ENCODE peak calls at places on chromosomes 5 and 9, in four cellular contexts. M is K562, Z is SK-N-SH, T is H1. B is an unnamed sample.

GRCh38 chr5:178350361-178351220 is 118.0 kb upstream of the PHYKPL start:
- DNase-seq in Z (peak), T (no peak), M (no peak), B (no peak)

GRCh38 chr5:81506900-81507588 is 113.1 kb upstream of the ACOT12 start:
- DNase-seq in Z (peak), M (peak), T (peak), B (peak)

GRCh38 chr5:59049070-59049469 is 466.2 kb downstream of the RAB3C start:
- DNase-seq in M (no peak), T (no peak), Z (no peak), B (no peak)

GRCh38 chr5:143054480-143054941 is 284.3 kb downstream of the ARHGAP26 start:
- DNase-seq in M (no peak), T (no peak), Z (no peak), B (no peak)

GRCh38 chr5:178425621-178426068 is 164.5 kb downstream of the COL23A1 start:
- DNase-seq in Z (peak), M (no peak), T (no peak), B (no peak)

GRCh38 chr9:89877051-89878002 is 272.5 kb downstream of the GADD45G start:
- DNase-seq in M (no peak), Z (no peak), T (no peak), B (no peak)

GRCh38 chr5:77778398-77778797 is 2.3 kb upstream of the TBCA start:
- DNase-seq in M (no peak), Z (no peak), T (no peak), B (no peak)

GRCh38 chr5:172800088-172800551 is 29.1 kb upstream of the DUSP1 start:
- DNase-seq in T (no peak), M (no peak), Z (no peak), B (no peak)

GRCh38 chr5:66443462-66444130 is 152.6 kb upstream of the MAST4 start:
- DNase-seq in Z (no peak), M (no peak), T (no peak), B (no peak)

GRCh38 chr5:7671420-7671819 is 179.5 kb downstream of the CFAP90 start:
- DNase-seq in M (no peak), T (no peak), Z (no peak), B (no peak)

GRCh38 chr5:149550608-149551226 is 522 bp downstream of the CSNK1A1 start:
- DNase-seq in M (peak), Z (peak), T (no peak), B (no peak)

GRCh38 chr9:123338710-123339665 is 17.0 kb upstream of the CRB2 start:
- DNase-seq in Z (no peak), T (no peak), M (peak), B (no peak)

GRCh38 chr5:132094393-132095076 is 20.9 kb downstream of the CSF2 start:
- DNase-seq in T (no peak), M (no peak), Z (no peak), B (no peak)

GRCh38 chr5:102858221-102858620 is 103.1 kb downstream of the PAM start:
- DNase-seq in Z (no peak), M (no peak), T (no peak), B (no peak)

GRCh38 chr9:98886691-98887229 is 56.9 kb upstream of the COL15A1 start:
- DNase-seq in Z (no peak), M (peak), T (no peak), B (no peak)

GRCh38 chr5:151036556-151036955 is 16.2 kb downstream of the GPX3 start:
- DNase-seq in Z (no peak), M (no peak), T (no peak), B (no peak)

GRCh38 chr5:80976985-80977384 is 16.8 kb downstream of the RASGRF2 start:
- DNase-seq in M (no peak), T (no peak), Z (no peak), B (no peak)

GRCh38 chr9:118444403-118444802 is 740.2 kb downstream of the TLR4 start:
- DNase-seq in T (no peak), M (no peak), Z (no peak), B (no peak)

GRCh38 chr5:137091473-137091872 is 407.7 kb downstream of the SPOCK1 start:
- DNase-seq in M (no peak), T (no peak), Z (no peak), B (peak)

GRCh38 chr5:150778517-150779396 is at the start of gene SMIM3:
- DNase-seq in T (no peak), Z (peak), M (peak), B (peak)

GRCh38 chr5:155103164-155103563 is 89.6 kb downstream of the KIF4B start:
- DNase-seq in T (no peak), Z (peak), M (no peak), B (no peak)

GRCh38 chr5:149872351-149873040 is 72.1 kb downstream of the PDE6A start:
- DNase-seq in M (no peak), Z (no peak), T (no peak), B (no peak)

GRCh38 chr9:130991227-130992058 is 17.5 kb upstream of the LAMC3 start:
- DNase-seq in Z (no peak), M (peak), T (no peak), B (no peak)

GRCh38 chr9:13033959-13034695 is 245.4 kb downstream of the MPDZ start:
- DNase-seq in Z (peak), T (peak), M (peak), B (peak)

GRCh38 chr5:138082033-138082432 is 1.8 kb upstream of the WNT8A start:
- DNase-seq in T (no peak), M (no peak), Z (no peak), B (peak)

GRCh38 chr5:137696481-137696880 is 39.4 kb downstream of the KLHL3 start:
- DNase-seq in T (no peak), M (no peak), Z (no peak), B (no peak)

GRCh38 chr9:36576866-36577265 is 4.2 kb downstream of the MELK start:
- DNase-seq in M (no peak), Z (no peak), T (no peak), B (no peak)

GRCh38 chr9:36566813-36567217 is 5.9 kb upstream of the MELK start:
- DNase-seq in Z (no peak), T (no peak), M (no peak), B (no peak)

GRCh38 chr9:36571333-36571732 is 1.4 kb upstream of the MELK start:
- DNase-seq in M (no peak), T (no peak), Z (no peak), B (no peak)

GRCh38 chr9:36575411-36575882 is 2.8 kb downstream of the MELK start:
- DNase-seq in M (no peak), Z (no peak), T (no peak), B (no peak)

GRCh38 chr9:36572515-36573418 is at the start of gene MELK:
- DNase-seq in T (no peak), Z (peak), M (peak), B (peak)
- TF ChIP-seq TEAD4 in T (no peak), Z (no peak), M (no peak), B (no peak)

GRCh38 chr5:86463339-86463738 is 154.4 kb upstream of the COX7C start:
- DNase-seq in Z (peak), T (peak), M (peak), B (peak)
- TF ChIP-seq TEAD4 in Z (no peak), T (no peak), M (no peak), B (no peak)

DNA sequence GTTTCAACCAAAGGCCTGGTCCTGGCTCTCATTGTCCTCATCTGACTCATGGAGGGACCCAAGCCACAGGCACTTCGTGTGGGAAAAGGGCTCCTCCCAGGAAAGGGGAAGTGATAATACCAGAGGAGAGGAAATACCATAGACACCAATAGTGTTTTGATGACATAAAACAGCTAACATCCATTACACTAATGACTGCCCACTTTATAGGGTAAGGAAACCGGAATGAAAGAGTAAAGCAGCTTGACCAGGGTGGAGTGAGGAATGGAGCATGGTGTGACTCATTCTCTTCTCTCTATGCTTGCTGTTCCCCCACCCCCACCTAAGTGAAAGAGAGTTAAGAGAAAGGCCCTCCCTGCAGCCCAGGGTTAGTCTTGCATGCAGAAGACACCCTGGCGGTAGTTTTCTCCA is 67.4 kb upstream of the HRH2 start:
- DNase-seq in M (no peak), T (no peak), Z (no peak), B (no peak)
- TF ChIP-seq TEAD4 in M (no peak), T (no peak), Z (no peak), B (no peak)

GRCh38 chr9:112554516-112554915 is 67.9 kb downstream of the KIAA1958 start:
- DNase-seq in Z (no peak), T (no peak), M (no peak), B (no peak)
- TF ChIP-seq TEAD4 in Z (no peak), T (no peak), M (no peak), B (no peak)

GRCh38 chr9:93207860-93208734 is 24.2 kb downstream of the WNK2 start:
- DNase-seq in M (no peak), T (no peak), Z (no peak), B (no peak)

GRCh38 chr9:93210324-93210973 is 26.5 kb downstream of the WNK2 start:
- DNase-seq in T (no peak), Z (no peak), M (no peak), B (no peak)

GRCh38 chr9:93210974-93211653 is 27.2 kb downstream of the WNK2 start:
- DNase-seq in M (no peak), Z (no peak), T (no peak), B (no peak)

GRCh38 chr9:93209097-93209496 is 25.2 kb downstream of the WNK2 start:
- DNase-seq in M (no peak), T (no peak), Z (no peak), B (no peak)

DNA sequence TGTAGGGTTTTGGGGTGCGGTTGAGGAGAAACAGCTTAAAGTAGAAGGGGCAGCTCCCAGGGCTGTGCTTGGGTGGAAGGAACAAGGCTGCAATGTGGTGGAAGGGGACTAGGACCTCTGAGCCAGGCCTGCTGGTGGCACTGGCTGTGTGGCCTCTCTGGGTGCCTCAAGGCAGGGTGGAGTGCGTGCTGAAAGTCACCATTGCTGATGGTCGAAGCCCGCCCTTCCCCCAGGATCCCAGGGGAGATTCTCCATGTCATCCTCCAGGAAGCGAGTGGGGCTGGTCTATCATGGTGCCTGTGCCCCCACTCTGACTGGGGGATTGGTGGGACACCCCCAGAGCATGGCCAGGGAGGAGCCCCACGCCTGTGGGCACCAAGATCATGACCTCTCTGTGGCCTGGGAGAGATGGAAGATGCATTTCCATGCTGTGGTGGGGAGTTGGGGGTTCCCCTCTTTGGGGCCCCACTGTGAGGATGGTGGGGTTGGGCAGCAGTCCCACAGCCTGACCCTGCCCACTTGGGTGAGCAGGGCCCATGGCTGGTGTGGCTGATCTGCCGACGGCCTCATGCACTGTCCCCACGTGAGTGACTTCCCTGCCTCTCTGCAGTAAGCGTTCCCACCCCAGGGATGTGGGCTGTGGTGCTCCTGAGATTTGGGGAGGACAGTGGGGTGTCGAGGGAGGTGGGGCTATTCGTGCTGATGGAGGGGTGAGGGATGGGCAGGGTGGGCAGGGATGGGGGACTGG is 25.8 kb downstream of the WNK2 start:
- DNase-seq in T (no peak), Z (no peak), M (no peak), B (no peak)
- TF ChIP-seq TEAD4 in T (no peak), Z (no peak), M (no peak), B (no peak)

GRCh38 chr5:38650540-38651275 is 94.3 kb upstream of the LIFR start:
- DNase-seq in Z (no peak), T (no peak), M (no peak), B (no peak)

GRCh38 chr5:38651806-38652205 is 95.4 kb upstream of the LIFR start:
- DNase-seq in M (no peak), T (no peak), Z (no peak), B (no peak)

GRCh38 chr5:38657020-38657419 is 100.6 kb upstream of the LIFR start:
- DNase-seq in Z (no peak), M (no peak), T (no peak), B (no peak)

GRCh38 chr5:38655691-38656090 is 99.2 kb upstream of the LIFR start:
- DNase-seq in T (no peak), Z (no peak), M (no peak), B (no peak)

DNA sequence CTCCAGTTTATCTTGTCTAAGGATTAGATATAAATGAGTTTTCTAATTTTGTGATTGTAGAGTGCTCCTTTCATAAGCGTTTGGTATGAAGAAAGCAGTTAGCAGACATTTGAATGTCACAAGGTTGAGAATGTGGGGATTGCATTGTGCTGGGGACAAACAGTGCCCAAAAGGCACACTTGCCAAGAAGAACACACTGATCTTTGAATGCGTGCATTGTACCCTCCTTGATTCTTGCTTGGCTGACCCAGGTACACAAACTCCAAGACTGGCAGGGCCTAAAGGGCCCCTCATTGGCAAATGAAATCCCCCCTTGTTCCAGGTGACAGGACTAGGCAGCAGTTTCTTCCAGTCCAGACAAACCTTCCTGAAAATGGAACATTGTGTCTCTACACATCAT is 96.9 kb upstream of the LIFR start:
- DNase-seq in T (no peak), Z (no peak), M (no peak), B (no peak)
- TF ChIP-seq TEAD4 in T (no peak), Z (no peak), M (no peak), B (no peak)

B was measured in WTC11.